ENCODE peak calls at places on chromosomes 4 and X, in eight cellular contexts. O is smooth muscle cell of the brain vasculature; N is suprapubic skin; W is ELF-1; C is HFFc6; F is lower leg skin; J is endothelial cell; H is stimulated activated CD4-positive, alpha-beta T cell treated with anti-CD3 and anti-CD28 coated beads, TNF-alpha, amount 100 ng/mL, for 24 hours. D is an unnamed sample.

GRCh38 chr4:92333056-92333455 is 29.3 kb downstream of the GRID2 start:
- DNase-seq in C (no peak), N (no peak), W (no peak), F (no peak), J (no peak), O (no peak), H (no peak), D (no peak)

GRCh38 chrX:69113723-69114122 is 51.5 kb downstream of the PJA1 start:
- DNase-seq in O (no peak), N (no peak), C (no peak), W (no peak), F (no peak), H (no peak), J (no peak), D (no peak)

GRCh38 chrX:7169627-7170026 is 21.7 kb upstream of the PUDP start:
- DNase-seq in C (no peak), F (no peak), J (no peak), H (no peak), O (no peak), N (no peak), W (no peak), D (no peak)

GRCh38 chr4:168612435-168613139 is 115.7 kb downstream of the PALLD start:
- DNase-seq in J (no peak), C (peak), O (no peak), H (no peak), N (no peak), F (no peak), W (no peak), D (no peak)

GRCh38 chrX:48540480-48540879 is 966 bp downstream of the TBC1D25 start:
- DNase-seq in F (no peak), J (no peak), O (no peak), N (no peak), C (no peak), H (no peak), W (peak), D (no peak)

GRCh38 chr4:38985363-38986065 is 46.7 kb downstream of the TMEM156 start:
- DNase-seq in N (no peak), F (no peak), O (no peak), J (no peak), H (no peak), C (no peak), W (no peak), D (no peak)

GRCh38 chr4:107818301-107818910 is 6.3 kb upstream of the SGMS2 start:
- DNase-seq in J (no peak), W (no peak), O (no peak), F (no peak), H (no peak), N (no peak), C (no peak), D (no peak)

GRCh38 chr4:65661469-65661868 is 8.8 kb downstream of the EPHA5 start:
- DNase-seq in O (no peak), N (no peak), J (no peak), H (no peak), C (no peak), W (no peak), F (no peak), D (no peak)

GRCh38 chr4:76589402-76589801 is 154.4 kb downstream of the SHROOM3 start:
- DNase-seq in H (no peak), W (peak), O (no peak), F (no peak), C (peak), J (no peak), N (no peak), D (no peak)

GRCh38 chr4:150402968-150403367 is 179.0 kb upstream of the MAB21L2 start:
- DNase-seq in H (no peak), C (no peak), F (no peak), J (no peak), W (no peak), N (no peak), O (no peak), D (no peak)

GRCh38 chr4:1216076-1216614 is 32.8 kb downstream of the CTBP1 start:
- DNase-seq in F (no peak), O (no peak), C (no peak), H (no peak), J (no peak), W (no peak), N (no peak), D (no peak)

GRCh38 chrX:124338733-124339514 is 6.5 kb downstream of the TEX13D start:
- DNase-seq in J (no peak), W (no peak), N (no peak), C (no peak), O (no peak), F (no peak), H (no peak), D (no peak)

GRCh38 chr4:7610062-7610670 is 175.4 kb upstream of the PSAPL1 start:
- DNase-seq in C (no peak), F (no peak), H (no peak), N (no peak), W (no peak), O (no peak), J (no peak), D (no peak)

GRCh38 chr4:185282968-185283367 is 73.6 kb downstream of the SNX25 start:
- DNase-seq in F (no peak), J (no peak), C (no peak), N (no peak), W (no peak), O (peak), H (no peak), D (no peak)

GRCh38 chr4:158801066-158801465 is 32.2 kb downstream of the FNIP2 start:
- DNase-seq in F (no peak), J (no peak), N (no peak), W (peak), C (no peak), H (no peak), O (no peak), D (no peak)

GRCh38 chr4:75511841-75512240 is 2.4 kb downstream of the RCHY1 start:
- DNase-seq in O (no peak), W (no peak), N (no peak), C (no peak), F (no peak), J (no peak), H (no peak), D (no peak)

GRCh38 chr4:101400096-101400495 is 52.8 kb upstream of the PPP3CA start:
- DNase-seq in F (no peak), W (no peak), N (no peak), H (no peak), J (no peak), C (no peak), O (peak), D (no peak)

GRCh38 chrX:40266490-40267333 is 169.0 kb upstream of the BCOR start:
- DNase-seq in C (peak), J (peak), W (peak), H (peak), F (peak), O (no peak), N (peak), D (peak)

GRCh38 chr4:184693056-184693455 is 40.8 kb downstream of the CENPU start:
- DNase-seq in O (no peak), F (no peak), W (no peak), J (no peak), N (no peak), C (no peak), H (no peak), D (no peak)

GRCh38 chr4:139175647-139176298 is 1.2 kb downstream of the ELF2 start:
- DNase-seq in W (no peak), O (peak), C (peak), N (no peak), J (no peak), F (no peak), H (no peak), D (no peak)

GRCh38 chr4:138473339-138473738 is 231.2 kb upstream of the SLC7A11 start:
- DNase-seq in F (no peak), N (no peak), C (no peak), H (no peak), J (no peak), W (no peak), O (no peak), D (no peak)

GRCh38 chr4:104500452-104500851 is 5.8 kb upstream of the CXXC4 start:
- DNase-seq in H (no peak), C (no peak), O (no peak), W (no peak), N (no peak), J (peak), F (no peak), D (no peak)

GRCh38 chrX:18368402-18368801 is 13.9 kb upstream of the SCML2 start:
- DNase-seq in H (no peak), O (no peak), J (no peak), W (no peak), C (no peak), N (no peak), F (no peak), D (no peak)

GRCh38 chr4:122577808-122578781 is 42.8 kb downstream of the IL21 start:
- DNase-seq in N (no peak), H (peak), C (peak), J (peak), W (no peak), O (no peak), F (no peak), D (no peak)

GRCh38 chr4:123621072-123621705 is 224.6 kb downstream of the SPRY1 start:
- DNase-seq in H (no peak), N (no peak), F (no peak), C (no peak), J (no peak), O (no peak), W (no peak), D (no peak)

GRCh38 chr4:13876151-13876550 is 248.6 kb upstream of the BOD1L1 start:
- DNase-seq in C (no peak), O (no peak), N (no peak), H (no peak), W (no peak), F (no peak), J (no peak), D (no peak)

GRCh38 chr4:153115322-153116100 is 88.7 kb upstream of the TRIM2 start:
- DNase-seq in N (no peak), O (no peak), H (peak), J (no peak), F (peak), W (no peak), C (peak), D (no peak)

GRCh38 chrX:152908486-152908885 is 10.6 kb downstream of the ZNF185 start:
- DNase-seq in N (no peak), W (no peak), O (no peak), F (no peak), C (no peak), H (no peak), J (no peak), D (no peak)

GRCh38 chrX:151830911-151831310 is 81.8 kb upstream of the MAGEA4 start:
- DNase-seq in O (no peak), H (no peak), C (no peak), F (no peak), J (peak), W (peak), N (no peak), D (no peak)

GRCh38 chr4:108172780-108173598 is 4.3 kb upstream of the LEF1 start:
- DNase-seq in C (no peak), N (no peak), F (no peak), H (no peak), W (peak), J (peak), O (peak), D (peak)

GRCh38 chr4:3250956-3251690 is 2.2 kb downstream of the MSANTD1 start:
- DNase-seq in H (no peak), W (no peak), O (no peak), C (no peak), N (no peak), J (no peak), F (peak), D (no peak)

GRCh38 chr4:4415107-4415805 is 28.4 kb downstream of the NSG1 start:
- DNase-seq in F (no peak), W (no peak), J (no peak), O (no peak), H (no peak), C (no peak), N (peak), D (no peak)

GRCh38 chr4:76095568-76095967 is 21.1 kb downstream of the ART3 start:
- DNase-seq in J (no peak), F (no peak), N (no peak), O (no peak), C (no peak), W (no peak), H (no peak), D (no peak)

GRCh38 chr4:17642404-17642783 is 28.0 kb downstream of the MED28 start:
- DNase-seq in C (no peak), F (no peak), J (no peak), W (no peak), O (no peak), N (no peak), H (no peak), D (no peak)

GRCh38 chrX:72021975-72022374 is 109.7 kb downstream of the RTL5 start:
- DNase-seq in J (peak), O (no peak), C (no peak), W (no peak), F (peak), H (no peak), N (no peak), D (peak)